ENCODE peak calls at places on chromosomes 7 and 10, in seven cellular contexts. J is NCI-H774, W is Panc1, U is amygdala, Q is stomach, C is AG04449, D is left colon. Y is an unnamed sample.

GRCh38 chr7:45692031-45692430 is 117.9 kb downstream of the ADCY1 start:
- DNase-seq in J (no peak), W (no peak), U (no peak), Q (peak), C (no peak), D (no peak), Y (peak)

GRCh38 chr10:121187375-121187774 is 336.2 kb downstream of the WDR11 start:
- DNase-seq in J (no peak), W (no peak), U (no peak), Q (no peak), C (no peak), D (no peak), Y (no peak)

GRCh38 chr7:151680810-151681209 is 161.1 kb upstream of the RHEB start:
- DNase-seq in J (no peak), W (no peak), U (no peak), Q (peak), C (no peak), D (peak), Y (no peak)

GRCh38 chr10:100878291-100878910 is 34.4 kb upstream of the SLF2 start:
- DNase-seq in J (no peak), W (peak), U (peak), Q (no peak), C (no peak), D (no peak), Y (peak)

GRCh38 chr7:107663196-107663595 is 2.6 kb downstream of the SLC26A4 start:
- DNase-seq in J (no peak), W (no peak), U (no peak), Q (no peak), C (no peak), D (no peak), Y (no peak)

GRCh38 chr7:108684629-108685028 is 115.0 kb downstream of the DNAJB9 start:
- DNase-seq in J (no peak), W (no peak), U (no peak), Q (no peak), C (no peak), D (no peak), Y (no peak)

GRCh38 chr10:119330342-119330741 is 123.0 kb downstream of the GRK5 start:
- DNase-seq in J (no peak), W (no peak), U (no peak), Q (no peak), C (no peak), D (no peak), Y (no peak)

GRCh38 chr10:112025228-112025627 is 158.3 kb downstream of the GPAM start:
- DNase-seq in J (no peak), W (no peak), U (no peak), Q (no peak), C (no peak), D (no peak), Y (no peak)

GRCh38 chr10:92464364-92464763 is 109.5 kb downstream of the IDE start:
- DNase-seq in J (no peak), W (no peak), U (no peak), Q (no peak), C (no peak), D (no peak), Y (no peak)

GRCh38 chr10:31171402-31172120 is 139.9 kb upstream of the ZNF438 start:
- DNase-seq in J (no peak), W (no peak), U (no peak), Q (no peak), C (peak), D (no peak), Y (no peak)

GRCh38 chr10:73650537-73651331 is 5.1 kb downstream of the SYNPO2L start:
- DNase-seq in J (no peak), W (no peak), U (no peak), Q (no peak), C (peak), D (no peak), Y (no peak)

GRCh38 chr10:94036664-94037033 is 42.9 kb downstream of the PLCE1 start:
- DNase-seq in J (no peak), W (no peak), U (no peak), Q (no peak), C (no peak), D (no peak), Y (no peak)

GRCh38 chr7:12777257-12777656 is 89.8 kb downstream of the ARL4A start:
- DNase-seq in J (no peak), W (no peak), U (no peak), Q (no peak), C (no peak), D (no peak), Y (no peak)

GRCh38 chr7:148622887-148623585 is 32.5 kb downstream of the C7orf33 start:
- DNase-seq in J (peak), W (no peak), U (no peak), Q (no peak), C (no peak), D (no peak), Y (no peak)

GRCh38 chr7:117673367-117673766 is 193.5 kb downstream of the CFTR start:
- DNase-seq in J (peak), W (no peak), U (peak), Q (peak), C (no peak), D (peak), Y (peak)

GRCh38 chr7:41942468-41943097 is 239.7 kb upstream of the INHBA start:
- DNase-seq in J (no peak), W (no peak), U (no peak), Q (no peak), C (no peak), D (peak), Y (peak)

GRCh38 chr10:75233444-75234016 is 2.2 kb downstream of the COMTD1 start:
- DNase-seq in J (no peak), W (no peak), U (no peak), Q (no peak), C (no peak), D (peak), Y (peak)

GRCh38 chr7:155985518-155986427 is 173.5 kb upstream of the SHH start:
- DNase-seq in J (no peak), W (no peak), U (no peak), Q (no peak), C (no peak), D (peak), Y (no peak)

GRCh38 chr10:120460191-120460590 is 3.2 kb downstream of the PLPP4 start:
- DNase-seq in J (no peak), W (no peak), U (no peak), Q (no peak), C (no peak), D (no peak), Y (no peak)

GRCh38 chr7:22542669-22543068 is 42.7 kb upstream of the STEAP1B start:
- DNase-seq in J (no peak), W (no peak), U (no peak), Q (no peak), C (no peak), D (no peak), Y (no peak)

GRCh38 chr7:126211875-126212274 is 1040.9 kb downstream of the GRM8 start:
- DNase-seq in J (no peak), W (no peak), U (no peak), Q (no peak), C (no peak), D (no peak), Y (no peak)

GRCh38 chr7:33692956-33693355 is 212.4 kb upstream of the BMPER start:
- DNase-seq in J (no peak), W (no peak), U (no peak), Q (no peak), C (peak), D (no peak), Y (no peak)

GRCh38 chr10:6579193-6579903 is 728 bp downstream of the PRKCQ start:
- DNase-seq in J (no peak), W (no peak), U (no peak), Q (no peak), C (no peak), D (no peak), Y (no peak)

GRCh38 chr7:3283130-3283704 is 17.8 kb upstream of the SDK1 start:
- DNase-seq in J (no peak), W (no peak), U (no peak), Q (no peak), C (no peak), D (no peak), Y (no peak)